ENCODE peak calls at places on chromosome 3, in seven cellular contexts. H is psoas muscle, J is PC-3, Y is cardiac muscle cell, D is testis, F is fibroblast of lung, Q is sigmoid colon. O is an unnamed sample. For H3K27me3, the result is how much of the 10 kb centered on the place peaks cover.

GRCh38 chr3:133264920-133265319 is 134.9 kb upstream of the BFSP2 start:
- DNase-seq in H (no peak), Q (no peak), D (no peak), Y (no peak), J (no peak), F (no peak), O (no peak)

GRCh38 chr3:9688961-9689360 is 14.7 kb upstream of the CPNE9 start:
- DNase-seq in Q (no peak), H (no peak), F (no peak), J (no peak), Y (no peak), D (no peak), O (no peak)

GRCh38 chr3:160088492-160089137 is 100.0 kb downstream of the IL12A start:
- DNase-seq in H (no peak), Q (no peak), D (no peak), J (no peak), Y (no peak), F (no peak), O (no peak)

GRCh38 chr3:129162729-129163579 is 2.1 kb upstream of the ISY1 start:
- DNase-seq in Q (no peak), Y (no peak), H (no peak), F (no peak), J (no peak), D (no peak), O (no peak)

GRCh38 chr3:7166460-7166859 is 305.5 kb downstream of the GRM7 start:
- DNase-seq in H (no peak), J (no peak), Q (no peak), Y (no peak), D (no peak), F (no peak), O (no peak)

GRCh38 chr3:99128740-99129505 is 227.4 kb upstream of the DCBLD2 start:
- DNase-seq in Y (no peak), F (peak), Q (no peak), J (peak), D (no peak), H (no peak), O (peak)

GRCh38 chr3:167228135-167228534 is 152.0 kb downstream of the ZBBX start:
- DNase-seq in F (peak), H (no peak), D (no peak), Q (no peak), J (peak), Y (no peak), O (no peak)

GRCh38 chr3:123344941-123345594 is 103.8 kb downstream of the ADCY5 start:
- DNase-seq in Q (peak), F (no peak), Y (no peak), H (no peak), J (no peak), D (no peak), O (no peak)

GRCh38 chr3:107690522-107691138 is 167.9 kb downstream of the BBX start:
- DNase-seq in F (peak), H (no peak), J (peak), D (no peak), Q (no peak), Y (peak), O (peak)

GRCh38 chr3:14803981-14804834 is 14.6 kb upstream of the FGD5 start:
- DNase-seq in F (no peak), H (no peak), D (no peak), Q (no peak), Y (no peak), J (no peak), O (no peak)

GRCh38 chr3:14803101-14803980 is 15.4 kb upstream of the FGD5 start:
- DNase-seq in Y (no peak), J (peak), H (no peak), D (no peak), Q (peak), F (peak), O (peak)

GRCh38 chr3:14806641-14807263 is 12.0 kb upstream of the FGD5 start:
- DNase-seq in J (peak), D (no peak), Y (no peak), Q (no peak), H (no peak), F (peak), O (peak)

GRCh38 chr3:14805946-14806537 is 12.7 kb upstream of the FGD5 start:
- DNase-seq in J (no peak), H (no peak), D (no peak), F (no peak), Q (no peak), Y (no peak), O (no peak)

GRCh38 chr3:14804835-14805780 is 13.7 kb upstream of the FGD5 start:
- DNase-seq in F (peak), J (peak), H (no peak), Q (no peak), D (no peak), Y (no peak), O (no peak)
- H3K27me3 ChIP-seq in F (under half), J (under half), H (under half), Q (under half), D (under half), Y (under half), O (under half)

GRCh38 chr3:44437800-44438199 is 39.7 kb downstream of the ZNF445 start:
- DNase-seq in D (no peak), F (no peak), Q (no peak), J (no peak), Y (no peak), H (no peak), O (no peak)

GRCh38 chr3:44442591-44443309 is 34.7 kb downstream of the ZNF445 start:
- DNase-seq in Y (no peak), F (no peak), Q (no peak), J (no peak), H (no peak), D (no peak), O (no peak)

GRCh38 chr3:44434834-44435510 is 42.5 kb downstream of the ZNF445 start:
- DNase-seq in D (no peak), Y (no peak), Q (peak), J (no peak), H (no peak), F (no peak), O (no peak)

GRCh38 chr3:44444437-44444836 is 33.0 kb downstream of the ZNF445 start:
- DNase-seq in Q (no peak), D (no peak), J (no peak), Y (no peak), F (no peak), H (no peak), O (no peak)

GRCh38 chr3:44439499-44440295 is 37.8 kb downstream of the ZNF445 start:
- DNase-seq in Y (peak), F (peak), J (no peak), Q (peak), H (peak), D (peak), O (peak)
- H3K4me3 ChIP-seq in Y (no peak), F (no peak), J (no peak), Q (peak), H (peak), D (no peak), O (no peak)

GRCh38 chr3:101781166-101781565 is 2.2 kb downstream of the NXPE3 start:
- DNase-seq in H (no peak), F (no peak), Q (no peak), J (no peak), Y (no peak), D (no peak), O (no peak)

GRCh38 chr3:101779808-101780366 is 876 bp downstream of the NXPE3 start:
- DNase-seq in F (peak), Y (no peak), D (no peak), Q (no peak), H (no peak), J (no peak), O (no peak)

GRCh38 chr3:101778385-101779046 is 495 bp upstream of the NXPE3 start:
- DNase-seq in J (no peak), F (no peak), H (no peak), Y (no peak), D (no peak), Q (no peak), O (no peak)

GRCh38 chr3:101780661-101781060 is 1.6 kb downstream of the NXPE3 start:
- DNase-seq in Y (no peak), J (peak), H (no peak), F (peak), D (peak), Q (no peak), O (peak)

DNA sequence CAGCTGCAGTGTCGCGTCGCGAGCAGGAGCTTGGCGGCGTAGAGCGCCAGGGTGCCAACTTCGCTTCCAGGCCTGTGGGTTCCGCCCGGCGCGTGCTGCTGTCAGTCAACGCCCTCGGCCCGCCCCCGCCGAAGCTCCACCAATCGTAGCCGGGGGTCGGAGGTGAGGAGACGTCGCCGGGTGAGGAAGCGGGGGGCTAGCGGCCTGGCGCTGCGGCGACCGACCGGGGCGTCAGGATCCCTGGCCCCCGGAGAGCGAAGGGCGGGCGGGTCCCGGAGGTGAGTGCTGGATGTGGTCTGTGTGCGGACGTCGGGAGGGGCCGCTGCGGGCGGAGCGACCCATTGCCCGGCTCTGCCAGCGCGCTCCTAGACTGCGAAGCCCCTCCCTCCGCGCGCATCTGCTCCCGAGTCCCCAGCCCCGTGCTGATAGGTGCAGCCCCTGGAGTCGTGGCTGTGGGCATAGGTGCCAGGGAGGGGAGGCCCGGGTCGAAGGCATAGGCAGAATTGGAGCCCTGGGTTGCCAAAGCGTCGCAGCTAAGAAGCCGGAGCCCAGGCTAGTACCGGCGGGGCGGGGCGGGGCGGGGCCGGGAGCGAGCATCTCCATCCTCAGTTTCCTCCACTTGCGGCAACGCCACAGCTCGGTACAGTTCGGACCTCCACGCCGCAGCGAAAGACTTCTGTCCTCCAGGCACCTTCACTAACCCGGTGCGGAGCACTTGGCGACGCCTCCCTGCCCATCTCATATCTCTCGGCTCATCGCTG is at the start of gene NXPE3:
- DNase-seq in J (peak), Q (peak), Y (peak), F (peak), D (peak), H (peak), O (peak)
- TF ChIP-seq CTCF in J (no peak), Q (no peak), Y (no peak), F (no peak), D (no peak), H (no peak), O (no peak)

DNA sequence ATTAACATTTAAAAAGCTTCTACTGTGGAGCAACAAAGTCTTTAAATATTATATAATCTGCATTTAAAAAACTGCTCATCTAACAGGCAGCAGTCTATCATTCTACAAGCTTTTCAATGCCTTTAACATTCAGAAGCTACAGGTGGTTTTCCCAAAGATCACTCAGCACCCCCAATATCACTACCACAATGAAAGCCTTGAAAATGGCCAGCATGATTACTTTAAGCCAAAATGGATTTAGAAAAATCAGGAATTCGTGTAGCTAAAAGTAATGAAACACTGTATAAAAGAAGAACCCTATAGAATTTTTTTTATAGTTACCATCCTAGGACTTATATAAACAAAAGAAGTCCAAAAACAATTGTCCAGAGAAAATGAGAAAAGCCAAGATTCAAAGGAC is 400.4 kb downstream of the TIGIT start:
- DNase-seq in Y (no peak), Q (no peak), J (no peak), F (no peak), D (no peak), H (no peak), O (no peak)
- H3K27me3 ChIP-seq in Y (under half), Q (under half), J (under half), F (under half), D (under half), H (under half), O (under half)

GRCh38 chr3:196641278-196642058 is 2.0 kb downstream of the NRROS start:
- DNase-seq in H (no peak), F (no peak), D (no peak), Q (no peak), J (no peak), Y (no peak), O (no peak)

GRCh38 chr3:196643201-196643749 is 3.8 kb downstream of the NRROS start:
- DNase-seq in F (no peak), H (no peak), Y (no peak), D (peak), J (no peak), Q (peak), O (no peak)

GRCh38 chr3:196639517-196640500 is at the start of gene NRROS:
- DNase-seq in H (peak), J (no peak), Q (peak), F (peak), Y (peak), D (peak), O (peak)

GRCh38 chr3:196638922-196639516 is 475 bp upstream of the NRROS start:
- DNase-seq in F (no peak), Q (no peak), H (no peak), Y (no peak), D (no peak), J (no peak), O (no peak)

DNA sequence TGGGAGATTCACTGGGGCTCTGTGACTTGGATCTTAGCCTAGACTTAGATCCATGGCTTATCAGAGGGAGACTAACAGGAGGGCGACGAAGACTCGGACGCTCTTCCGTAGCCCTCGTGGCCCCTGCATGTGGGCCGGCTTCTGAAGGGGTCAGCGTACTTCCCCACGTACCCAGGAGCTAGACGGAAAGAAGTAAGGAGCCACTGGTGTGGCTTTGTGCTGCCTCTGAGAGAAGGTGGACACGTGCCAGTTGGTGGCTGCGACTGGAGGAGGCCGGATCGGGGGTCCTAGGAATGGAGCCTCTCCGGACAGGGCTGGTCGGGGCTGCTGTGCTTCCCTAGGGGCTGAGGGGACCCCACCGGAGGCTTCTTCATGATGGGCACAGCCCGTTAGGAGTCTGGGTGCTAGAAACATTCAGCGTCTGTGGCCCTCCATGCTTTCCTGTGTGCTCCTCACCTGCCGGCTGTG is 1.0 kb downstream of the NRROS start:
- DNase-seq in J (no peak), H (no peak), F (no peak), D (no peak), Q (no peak), Y (no peak), O (no peak)
- H3K4me3 ChIP-seq in J (no peak), H (peak), F (no peak), D (peak), Q (peak), Y (no peak), O (no peak)

O was measured in brain microvascular endothelial cell.